ENCODE peak calls at places on chromosomes 11 and 22, in seven cellular contexts. One of them, this sample, is unnamed.

GRCh38 chr11:29025001-29025400 is 916.8 kb downstream of the METTL15 start:
- DNase-seq in lower leg skin: no peak
- DNase-seq in right atrium auricular region: no peak
- DNase-seq in PC-9: no peak
- DNase-seq in Caco-2: no peak
- DNase-seq in osteocyte: no peak
- DNase-seq in AG04450: no peak
- DNase-seq in this sample: no peak

GRCh38 chr11:18383388-18384156 is 10.8 kb upstream of the LDHA start:
- DNase-seq in lower leg skin: peak
- DNase-seq in right atrium auricular region: peak
- DNase-seq in PC-9: peak
- DNase-seq in Caco-2: peak
- DNase-seq in osteocyte: peak
- DNase-seq in AG04450: peak
- DNase-seq in this sample: peak

GRCh38 chr11:68825603-68826002 is 16.1 kb downstream of the CPT1A start:
- DNase-seq in lower leg skin: no peak
- DNase-seq in right atrium auricular region: no peak
- DNase-seq in PC-9: peak
- DNase-seq in Caco-2: peak
- DNase-seq in osteocyte: no peak
- DNase-seq in AG04450: no peak
- DNase-seq in this sample: peak

GRCh38 chr11:827861-828167 is at the start of gene CRACR2B:
- DNase-seq in lower leg skin: no peak
- DNase-seq in right atrium auricular region: no peak
- DNase-seq in PC-9: no peak
- DNase-seq in Caco-2: no peak
- DNase-seq in osteocyte: no peak
- DNase-seq in AG04450: no peak
- DNase-seq in this sample: no peak

GRCh38 chr22:18035740-18036139 is 11.4 kb upstream of the MICAL3 start:
- DNase-seq in lower leg skin: no peak
- DNase-seq in right atrium auricular region: no peak
- DNase-seq in PC-9: peak
- DNase-seq in Caco-2: no peak
- DNase-seq in osteocyte: no peak
- DNase-seq in AG04450: no peak
- DNase-seq in this sample: peak

GRCh38 chr11:65854161-65854592 is 3.8 kb downstream of the CFL1 start:
- DNase-seq in lower leg skin: no peak
- DNase-seq in right atrium auricular region: no peak
- DNase-seq in PC-9: no peak
- DNase-seq in Caco-2: peak
- DNase-seq in osteocyte: no peak
- DNase-seq in AG04450: no peak
- DNase-seq in this sample: no peak

GRCh38 chr11:21511835-21512440 is 680.9 kb upstream of the ANO5 start:
- DNase-seq in lower leg skin: no peak
- DNase-seq in right atrium auricular region: no peak
- DNase-seq in PC-9: peak
- DNase-seq in Caco-2: peak
- DNase-seq in osteocyte: no peak
- DNase-seq in AG04450: no peak
- DNase-seq in this sample: peak

GRCh38 chr11:35324981-35325380 is 94.4 kb downstream of the SLC1A2 start:
- DNase-seq in lower leg skin: no peak
- DNase-seq in right atrium auricular region: no peak
- DNase-seq in PC-9: no peak
- DNase-seq in Caco-2: no peak
- DNase-seq in osteocyte: no peak
- DNase-seq in AG04450: no peak
- DNase-seq in this sample: no peak

GRCh38 chr11:84887055-84887629 is 740.0 kb downstream of the DLG2 start:
- DNase-seq in lower leg skin: no peak
- DNase-seq in right atrium auricular region: no peak
- DNase-seq in PC-9: no peak
- DNase-seq in Caco-2: no peak
- DNase-seq in osteocyte: no peak
- DNase-seq in AG04450: no peak
- DNase-seq in this sample: no peak

GRCh38 chr22:30877662-30878515 is 90.7 kb downstream of the MORC2 start:
- DNase-seq in lower leg skin: no peak
- DNase-seq in right atrium auricular region: no peak
- DNase-seq in PC-9: no peak
- DNase-seq in Caco-2: peak
- DNase-seq in osteocyte: no peak
- DNase-seq in AG04450: no peak
- DNase-seq in this sample: no peak

GRCh38 chr11:29641201-29641600 is 375.6 kb downstream of the KCNA4 start:
- DNase-seq in lower leg skin: no peak
- DNase-seq in right atrium auricular region: no peak
- DNase-seq in PC-9: no peak
- DNase-seq in Caco-2: no peak
- DNase-seq in osteocyte: no peak
- DNase-seq in AG04450: no peak
- DNase-seq in this sample: no peak

DNA sequence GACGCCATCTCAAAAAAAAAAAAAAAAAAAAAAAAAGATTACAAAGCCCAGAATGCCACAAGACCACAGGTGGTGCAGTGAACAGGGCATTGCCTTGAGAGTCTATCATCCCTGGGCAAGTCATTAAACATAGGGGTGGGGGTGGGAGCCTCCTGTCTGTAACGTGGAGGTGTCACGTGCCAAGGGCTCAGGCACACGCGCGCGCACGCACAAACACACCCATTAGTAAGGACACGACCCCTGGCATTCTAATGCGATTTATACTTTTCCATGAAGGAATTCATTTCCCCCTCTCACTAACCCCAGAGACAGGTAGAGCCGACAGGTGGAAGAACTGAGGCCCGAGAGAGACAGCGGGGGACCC is 5.8 kb upstream of the GCAT start:
- DNase-seq in lower leg skin: no peak
- DNase-seq in right atrium auricular region: no peak
- DNase-seq in PC-9: no peak
- DNase-seq in Caco-2: no peak
- DNase-seq in osteocyte: no peak
- DNase-seq in AG04450: no peak
- DNase-seq in this sample: no peak
- TF ChIP-seq CTCF in lower leg skin: no peak
- TF ChIP-seq CTCF in right atrium auricular region: no peak
- TF ChIP-seq CTCF in PC-9: no peak
- TF ChIP-seq CTCF in Caco-2: no peak
- TF ChIP-seq CTCF in osteocyte: no peak
- TF ChIP-seq CTCF in AG04450: no peak
- TF ChIP-seq CTCF in this sample: no peak

GRCh38 chr22:25816522-25817059 is 74.6 kb downstream of the MYO18B start:
- DNase-seq in lower leg skin: no peak
- DNase-seq in right atrium auricular region: no peak
- DNase-seq in PC-9: no peak
- DNase-seq in Caco-2: no peak
- DNase-seq in osteocyte: no peak
- DNase-seq in AG04450: no peak
- DNase-seq in this sample: no peak

GRCh38 chr22:25817092-25817943 is 75.3 kb downstream of the MYO18B start:
- DNase-seq in lower leg skin: no peak
- DNase-seq in right atrium auricular region: no peak
- DNase-seq in PC-9: no peak
- DNase-seq in Caco-2: no peak
- DNase-seq in osteocyte: no peak
- DNase-seq in AG04450: no peak
- DNase-seq in this sample: no peak

GRCh38 chr22:25815561-25815960 is 73.6 kb downstream of the MYO18B start:
- DNase-seq in lower leg skin: no peak
- DNase-seq in right atrium auricular region: no peak
- DNase-seq in PC-9: no peak
- DNase-seq in Caco-2: no peak
- DNase-seq in osteocyte: no peak
- DNase-seq in AG04450: no peak
- DNase-seq in this sample: no peak

GRCh38 chr22:25822344-25822743 is 80.4 kb downstream of the MYO18B start:
- DNase-seq in lower leg skin: no peak
- DNase-seq in right atrium auricular region: no peak
- DNase-seq in PC-9: no peak
- DNase-seq in Caco-2: no peak
- DNase-seq in osteocyte: no peak
- DNase-seq in AG04450: no peak
- DNase-seq in this sample: no peak

DNA sequence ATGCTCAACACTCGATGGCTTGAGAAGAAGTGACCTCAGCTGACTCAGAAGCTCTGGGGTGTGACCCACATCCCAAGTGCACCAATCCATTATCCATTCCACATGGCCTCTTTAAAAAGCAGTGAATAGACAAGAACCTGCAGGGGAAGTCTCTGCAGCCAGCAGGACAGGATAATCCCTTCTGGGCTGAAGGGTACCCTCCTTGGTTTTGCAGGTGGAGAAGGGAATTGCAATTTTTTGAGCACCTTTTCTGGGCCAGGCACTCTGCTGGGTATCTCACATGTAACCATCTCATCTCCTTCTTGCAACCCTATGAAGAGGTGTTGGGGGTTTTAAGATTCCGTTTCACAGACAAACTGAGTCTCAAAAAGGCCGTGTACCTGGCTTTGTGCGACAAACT is 76.6 kb downstream of the MYO18B start:
- DNase-seq in lower leg skin: no peak
- DNase-seq in right atrium auricular region: no peak
- DNase-seq in PC-9: no peak
- DNase-seq in Caco-2: no peak
- DNase-seq in osteocyte: no peak
- DNase-seq in AG04450: no peak
- DNase-seq in this sample: no peak
- TF ChIP-seq CTCF in lower leg skin: no peak
- TF ChIP-seq CTCF in right atrium auricular region: no peak
- TF ChIP-seq CTCF in PC-9: no peak
- TF ChIP-seq CTCF in Caco-2: no peak
- TF ChIP-seq CTCF in osteocyte: no peak
- TF ChIP-seq CTCF in AG04450: no peak
- TF ChIP-seq CTCF in this sample: no peak

DNA sequence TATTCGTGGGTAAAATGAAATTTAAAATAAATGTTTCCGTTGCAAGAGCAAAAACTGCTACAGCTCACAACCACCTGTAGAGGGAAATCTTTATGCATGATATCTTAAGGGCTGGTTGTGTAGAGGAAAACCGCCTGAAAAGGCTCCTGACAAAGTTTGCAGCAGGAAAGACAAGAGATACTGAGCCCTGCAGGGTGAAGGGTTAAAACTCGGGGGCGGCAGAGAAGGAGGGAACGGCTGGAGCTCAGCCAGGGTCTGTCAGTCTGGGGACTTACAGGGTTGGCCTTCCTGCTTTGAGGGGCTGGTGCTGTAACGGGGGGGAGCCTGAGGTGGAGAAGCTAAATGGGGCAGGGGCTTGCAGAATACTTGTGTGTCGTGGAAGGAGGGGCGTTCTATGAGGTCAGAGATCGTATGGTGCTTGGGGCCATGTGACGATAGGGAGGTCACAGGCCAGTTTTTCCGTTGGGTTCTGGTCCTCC is 122.9 kb upstream of the HSD17B12 start:
- DNase-seq in lower leg skin: peak
- DNase-seq in right atrium auricular region: no peak
- DNase-seq in PC-9: no peak
- DNase-seq in Caco-2: no peak
- DNase-seq in osteocyte: no peak
- DNase-seq in AG04450: no peak
- DNase-seq in this sample: no peak
- TF ChIP-seq CTCF in lower leg skin: no peak
- TF ChIP-seq CTCF in right atrium auricular region: peak
- TF ChIP-seq CTCF in PC-9: peak
- TF ChIP-seq CTCF in Caco-2: no peak
- TF ChIP-seq CTCF in osteocyte: no peak
- TF ChIP-seq CTCF in AG04450: peak
- TF ChIP-seq CTCF in this sample: no peak

GRCh38 chr11:128796275-128796674 is 70.8 kb downstream of the KCNJ1 start:
- DNase-seq in lower leg skin: no peak
- DNase-seq in right atrium auricular region: no peak
- DNase-seq in PC-9: no peak
- DNase-seq in Caco-2: no peak
- DNase-seq in osteocyte: no peak
- DNase-seq in AG04450: no peak
- DNase-seq in this sample: no peak
- TF ChIP-seq CTCF in lower leg skin: no peak
- TF ChIP-seq CTCF in right atrium auricular region: no peak
- TF ChIP-seq CTCF in PC-9: no peak
- TF ChIP-seq CTCF in Caco-2: no peak
- TF ChIP-seq CTCF in osteocyte: no peak
- TF ChIP-seq CTCF in AG04450: no peak
- TF ChIP-seq CTCF in this sample: no peak

GRCh38 chr22:44567846-44568493 is 69.9 kb upstream of the RTL6 start:
- DNase-seq in lower leg skin: peak
- DNase-seq in right atrium auricular region: no peak
- DNase-seq in PC-9: no peak
- DNase-seq in Caco-2: peak
- DNase-seq in osteocyte: no peak
- DNase-seq in AG04450: no peak
- DNase-seq in this sample: peak
- TF ChIP-seq CTCF in lower leg skin: no peak
- TF ChIP-seq CTCF in right atrium auricular region: peak
- TF ChIP-seq CTCF in PC-9: peak
- TF ChIP-seq CTCF in Caco-2: peak
- TF ChIP-seq CTCF in osteocyte: peak
- TF ChIP-seq CTCF in AG04450: peak
- TF ChIP-seq CTCF in this sample: peak

This sample was measured in Calu3.